ENCODE peak calls at places on chromosome X, in eight cellular contexts. D is HepG2; U is CD8-positive, alpha-beta T cell; Z is pons; F is T-helper 2 cell; Y is HFFc6; O is transverse colon; S is AG09309. W is an unnamed sample.

GRCh38 chrX:9573282-9574106 is 108.6 kb downstream of the TBL1X start:
- DNase-seq in D (no peak), U (no peak), Z (no peak), F (no peak), Y (no peak), O (no peak), S (no peak), W (no peak)

GRCh38 chrX:13685126-13685763 is 3.7 kb upstream of the RAB9A start:
- DNase-seq in D (no peak), U (no peak), Z (no peak), F (no peak), Y (no peak), O (no peak), S (no peak), W (no peak)

GRCh38 chrX:153460826-153461225 is 9.6 kb downstream of the HAUS7 start:
- DNase-seq in D (peak), U (peak), Z (peak), F (peak), Y (no peak), O (peak), S (no peak), W (no peak)

GRCh38 chrX:104156630-104157529 is at the start of gene SLC25A53:
- DNase-seq in D (peak), U (peak), Z (peak), F (peak), Y (peak), O (peak), S (peak), W (peak)

GRCh38 chrX:124217289-124218251 is 114.9 kb upstream of the TEX13D start:
- DNase-seq in D (peak), U (peak), Z (peak), F (peak), Y (peak), O (peak), S (no peak), W (no peak)

GRCh38 chrX:114508836-114509235 is 75.0 kb upstream of the HTR2C start:
- DNase-seq in D (no peak), U (no peak), Z (no peak), F (no peak), Y (no peak), O (no peak), S (no peak), W (no peak)

GRCh38 chrX:124216396-124217124 is 115.9 kb upstream of the TEX13D start:
- DNase-seq in D (no peak), U (no peak), Z (no peak), F (no peak), Y (no peak), O (no peak), S (no peak), W (no peak)

GRCh38 chrX:10828640-10829039 is 208.3 kb upstream of the MID1 start:
- DNase-seq in D (no peak), U (no peak), Z (no peak), F (no peak), Y (no peak), O (peak), S (no peak), W (no peak)

GRCh38 chrX:9231491-9231890 is 197.6 kb upstream of the FAM9B start:
- DNase-seq in D (no peak), U (no peak), Z (no peak), F (no peak), Y (peak), O (no peak), S (no peak), W (no peak)

GRCh38 chrX:134908235-134908834 is 82.5 kb upstream of the SMIM10 start:
- DNase-seq in D (no peak), U (peak), Z (peak), F (no peak), Y (peak), O (no peak), S (peak), W (no peak)

GRCh38 chrX:81412428-81412827 is 210.5 kb downstream of the SH3BGRL start:
- DNase-seq in D (no peak), U (no peak), Z (no peak), F (no peak), Y (no peak), O (no peak), S (no peak), W (no peak)

GRCh38 chrX:106415276-106415895 is 196.4 kb upstream of the RADX start:
- DNase-seq in D (peak), U (no peak), Z (peak), F (no peak), Y (peak), O (no peak), S (no peak), W (no peak)

GRCh38 chrX:11791537-11791936 is 33.5 kb downstream of the MSL3 start:
- DNase-seq in D (no peak), U (no peak), Z (no peak), F (no peak), Y (no peak), O (no peak), S (no peak), W (no peak)

GRCh38 chrX:48996969-48997368 is 5.1 kb downstream of the GRIPAP1 start:
- DNase-seq in D (no peak), U (peak), Z (no peak), F (no peak), Y (no peak), O (no peak), S (no peak), W (no peak)

GRCh38 chrX:1385251-1385794 is 6.6 kb downstream of the SLC25A6 start:
- DNase-seq in D (no peak), U (no peak), Z (no peak), F (no peak), Y (no peak), O (no peak), S (no peak), W (no peak)

GRCh38 chrX:97563531-97564133 is 679.9 kb downstream of the RPA4 start:
- DNase-seq in D (peak), U (peak), Z (peak), F (peak), Y (peak), O (peak), S (peak), W (peak)

GRCh38 chrX:55056820-55057690 is 17.8 kb upstream of the PAGE2B start:
- DNase-seq in D (no peak), U (peak), Z (peak), F (no peak), Y (peak), O (no peak), S (peak), W (no peak)

W was measured in activated B cell treated with CpG ODN at 0.5 μM for 24 hours.